ENCODE peak calls at places on chromosomes 16 and 17, in seven cellular contexts. T is heart left ventricle, Y is stomach, A is SJSA1, E is tibial artery, N is right lobe of liver, S is foreskin keratinocyte. K is an unnamed sample.

GRCh38 chr16:77723108-77723514 is 797 bp downstream of the NUDT7 start:
- DNase-seq in T (peak; percentile 42), Y (no peak), A (no peak), E (peak; percentile 28), N (peak; percentile 58), S (no peak), K (peak; percentile 21)

GRCh38 chr17:30780343-30780742 is 44.1 kb downstream of the CRLF3 start:
- DNase-seq in T (no peak), Y (no peak), A (no peak), E (no peak), N (no peak), S (no peak), K (no peak)

GRCh38 chr17:28174352-28175046 is 132.0 kb downstream of the NLK start:
- DNase-seq in T (no peak), Y (no peak), A (no peak), E (no peak), N (no peak), S (peak; percentile 12), K (no peak)

GRCh38 chr17:10875984-10876555 is 38.2 kb upstream of the PIRT start:
- DNase-seq in T (peak; percentile 41), Y (peak; percentile 63), A (peak; percentile 41), E (no peak), N (no peak), S (no peak), K (peak; percentile 56)

GRCh38 chr16:25151996-25152395 is 40.5 kb downstream of the LCMT1 start:
- DNase-seq in T (no peak), Y (no peak), A (peak; percentile 82), E (no peak), N (no peak), S (no peak), K (no peak)

GRCh38 chr17:40103742-40104095 is 3.3 kb upstream of the NR1D1 start:
- DNase-seq in T (no peak), Y (no peak), A (no peak), E (no peak), N (no peak), S (no peak), K (no peak)

GRCh38 chr16:51818342-51818944 is 667.4 kb upstream of the SALL1 start:
- DNase-seq in T (no peak), Y (peak; percentile 78), A (peak; percentile 58), E (no peak), N (peak; percentile 52), S (peak; percentile 5), K (peak; percentile 15)

GRCh38 chr16:53743149-53743566 is 39.2 kb downstream of the FTO start:
- DNase-seq in T (no peak), Y (no peak), A (no peak), E (no peak), N (no peak), S (no peak), K (peak; percentile 30)

GRCh38 chr16:57985204-57986121 is 14.5 kb upstream of the CNGB1 start:
- DNase-seq in T (no peak), Y (no peak), A (no peak), E (no peak), N (no peak), S (no peak), K (no peak)

DNA sequence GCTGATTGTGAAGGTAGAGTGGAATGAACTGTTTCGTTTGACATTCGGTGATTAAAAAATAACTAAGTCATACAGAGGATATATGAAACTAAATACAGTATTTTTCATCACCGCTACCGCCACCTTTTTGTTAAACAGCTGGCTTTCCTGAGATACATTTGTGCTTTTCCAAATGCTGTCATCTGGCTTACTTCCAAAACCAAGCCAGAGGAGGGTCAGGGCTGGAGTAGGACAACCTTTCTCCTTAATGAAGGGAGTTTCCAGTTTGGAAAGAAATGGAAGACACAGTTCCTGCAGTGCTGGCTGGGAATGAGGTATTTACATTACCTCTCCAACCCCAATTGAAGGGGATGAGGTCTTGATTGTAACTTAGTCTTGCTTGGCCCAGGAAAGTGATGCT is 3.2 kb downstream of the TNRC6C start:
- DNase-seq in T (no peak), Y (no peak), A (no peak), E (no peak), N (no peak), S (no peak), K (no peak)
- H3K4me1 ChIP-seq in T (peaks cover 30% of the 10 kb centered on the region), Y (peaks cover 75% of the 10 kb centered on the region), A (peaks cover 27% of the 10 kb centered on the region), E (peaks cover 68% of the 10 kb centered on the region), N (no peaks in the 10 kb centered on the region), S (peaks cover 7% of the 10 kb centered on the region), K (peaks cover 59% of the 10 kb centered on the region)

GRCh38 chr17:2237521-2237921 is 66.1 kb downstream of the SMG6 start:
- DNase-seq in T (peak; percentile 84), Y (no peak), A (no peak), E (peak; percentile 65), N (no peak), S (no peak), K (no peak)
- H3K4me1 ChIP-seq in T (peaks cover 26% of the 10 kb centered on the region), Y (peaks cover 55% of the 10 kb centered on the region), A (peaks cover 59% of the 10 kb centered on the region), E (peaks cover 80% of the 10 kb centered on the region), N (no peaks in the 10 kb centered on the region), S (peaks cover 11% of the 10 kb centered on the region), K (peaks cover 24% of the 10 kb centered on the region)

GRCh38 chr17:78759203-78759968 is 22.7 kb downstream of the CYTH1 start:
- DNase-seq in T (peak; percentile 75), Y (peak; percentile 85), A (no peak), E (peak; percentile 51), N (peak; percentile 73), S (no peak), K (peak; percentile 82)
- H3K4me1 ChIP-seq in T (peaks cover 20% of the 10 kb centered on the region), Y (peaks cover 62% of the 10 kb centered on the region), A (no peaks in the 10 kb centered on the region), E (no peaks in the 10 kb centered on the region), N (peaks cover 3% of the 10 kb centered on the region), S (no peaks in the 10 kb centered on the region), K (peaks cover 12% of the 10 kb centered on the region)

DNA sequence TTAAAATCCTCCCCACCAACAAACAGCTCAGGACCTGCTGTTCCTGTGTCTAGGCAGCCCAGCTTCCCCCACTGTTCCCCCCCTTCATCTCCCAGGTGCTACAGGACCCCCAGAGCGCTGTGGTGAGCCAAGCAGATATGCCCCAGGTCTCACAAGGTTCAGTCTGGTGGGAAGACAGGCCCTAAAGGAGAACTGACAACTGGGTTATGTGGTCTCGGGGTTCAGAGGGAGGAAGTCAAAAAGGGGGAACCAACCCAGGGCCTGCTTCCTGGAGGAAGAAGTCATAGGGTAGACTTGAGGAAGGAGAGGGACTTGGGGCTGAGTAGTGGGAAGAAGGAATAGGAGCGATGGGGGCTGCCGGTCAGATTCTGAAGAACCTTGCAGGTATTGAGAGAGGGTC is 2.6 kb downstream of the RIPOR1 start:
- DNase-seq in T (no peak), Y (no peak), A (no peak), E (no peak), N (no peak), S (no peak), K (no peak)
- H3K4me1 ChIP-seq in T (peaks cover 24% of the 10 kb centered on the region), Y (peaks cover 67% of the 10 kb centered on the region), A (peaks cover 41% of the 10 kb centered on the region), E (peaks cover 57% of the 10 kb centered on the region), N (no peaks in the 10 kb centered on the region), S (peaks cover 16% of the 10 kb centered on the region), K (peaks cover 8% of the 10 kb centered on the region)

GRCh38 chr16:15737140-15737644 is 87.1 kb downstream of the NDE1 start:
- DNase-seq in T (no peak), Y (no peak), A (no peak), E (no peak), N (no peak), S (no peak), K (no peak)

GRCh38 chr16:15739449-15739848 is 89.4 kb downstream of the NDE1 start:
- DNase-seq in T (no peak), Y (no peak), A (no peak), E (no peak), N (no peak), S (no peak), K (no peak)

GRCh38 chr16:15741207-15741871 is 91.3 kb downstream of the NDE1 start:
- DNase-seq in T (no peak), Y (no peak), A (no peak), E (no peak), N (no peak), S (no peak), K (no peak)

GRCh38 chr16:15742716-15743115 is 92.7 kb downstream of the NDE1 start:
- DNase-seq in T (no peak), Y (no peak), A (no peak), E (no peak), N (no peak), S (no peak), K (no peak)

DNA sequence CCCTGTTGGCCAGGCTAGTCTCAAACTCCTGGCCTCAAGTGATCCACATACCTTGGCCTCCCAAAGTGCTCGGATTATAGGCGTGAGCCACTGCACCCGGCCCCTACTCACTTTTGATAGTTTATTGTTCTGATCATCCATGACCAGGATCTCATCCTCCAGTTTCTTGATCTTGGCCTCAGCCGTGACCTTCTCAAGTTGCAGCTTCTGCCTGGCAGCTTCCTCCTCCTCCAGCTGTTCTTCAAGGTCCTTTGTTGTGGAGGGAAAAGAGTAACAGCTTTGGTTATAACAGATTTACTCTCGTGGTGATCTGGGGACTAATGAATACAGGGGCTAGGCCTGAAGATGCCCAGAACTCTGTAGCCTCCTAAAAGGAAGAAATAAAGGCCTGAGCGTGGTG is 89.9 kb downstream of the NDE1 start:
- DNase-seq in T (no peak), Y (no peak), A (no peak), E (no peak), N (no peak), S (no peak), K (no peak)
- H3K4me1 ChIP-seq in T (no peaks in the 10 kb centered on the region), Y (peaks cover 3% of the 10 kb centered on the region), A (no peaks in the 10 kb centered on the region), E (no peaks in the 10 kb centered on the region), N (no peaks in the 10 kb centered on the region), S (no peaks in the 10 kb centered on the region), K (no peaks in the 10 kb centered on the region)

GRCh38 chr17:42312035-42312284 is 23.7 kb downstream of the STAT5A start:
- DNase-seq in T (no peak), Y (no peak), A (no peak), E (no peak), N (no peak), S (no peak), K (no peak)
- H3K4me1 ChIP-seq in T (peaks cover 21% of the 10 kb centered on the region), Y (peaks cover 65% of the 10 kb centered on the region), A (no peaks in the 10 kb centered on the region), E (peaks cover 25% of the 10 kb centered on the region), N (no peaks in the 10 kb centered on the region), S (no peaks in the 10 kb centered on the region), K (peaks cover 20% of the 10 kb centered on the region)

GRCh38 chr16:1734123-1734522 is 28.1 kb downstream of the MAPK8IP3 start:
- DNase-seq in T (no peak), Y (no peak), A (no peak), E (no peak), N (no peak), S (no peak), K (no peak)
- H3K4me1 ChIP-seq in T (no peaks in the 10 kb centered on the region), Y (no peaks in the 10 kb centered on the region), A (no peaks in the 10 kb centered on the region), E (no peaks in the 10 kb centered on the region), N (no peaks in the 10 kb centered on the region), S (no peaks in the 10 kb centered on the region), K (no peaks in the 10 kb centered on the region)

GRCh38 chr16:15827709-15828343 is 29.0 kb downstream of the MYH11 start:
- DNase-seq in T (no peak), Y (no peak), A (no peak), E (no peak), N (no peak), S (no peak), K (no peak)
- H3K4me1 ChIP-seq in T (no peaks in the 10 kb centered on the region), Y (peaks cover 45% of the 10 kb centered on the region), A (no peaks in the 10 kb centered on the region), E (peaks cover 97% of the 10 kb centered on the region), N (no peaks in the 10 kb centered on the region), S (no peaks in the 10 kb centered on the region), K (peaks cover 44% of the 10 kb centered on the region)

DNA sequence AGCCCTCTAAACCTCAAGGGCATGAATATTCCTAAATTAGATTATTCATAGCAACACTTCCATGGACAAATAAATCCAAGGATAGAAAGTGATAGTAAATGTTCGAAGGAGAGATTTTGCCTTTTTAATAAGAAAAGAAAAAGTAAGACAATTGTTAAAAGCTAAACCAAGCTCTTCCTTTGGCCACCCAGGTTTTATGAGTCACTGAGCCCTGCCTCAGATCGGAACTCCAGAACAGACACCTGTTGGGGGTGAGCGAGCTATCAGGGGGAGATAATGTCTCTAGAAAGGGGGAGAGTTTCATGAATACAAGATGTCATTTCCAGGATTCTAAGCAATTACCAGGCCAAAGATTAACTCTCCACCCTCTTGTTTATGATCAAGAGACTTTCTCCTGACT is 171.4 kb downstream of the ANKFN1 start:
- DNase-seq in T (no peak), Y (no peak), A (peak; percentile 69), E (no peak), N (no peak), S (no peak), K (no peak)
- H3K4me1 ChIP-seq in T (no peaks in the 10 kb centered on the region), Y (peaks cover 5% of the 10 kb centered on the region), A (peaks cover 36% of the 10 kb centered on the region), E (no peaks in the 10 kb centered on the region), N (no peaks in the 10 kb centered on the region), S (no peaks in the 10 kb centered on the region), K (no peaks in the 10 kb centered on the region)